ENCODE peak calls at places on chromosomes 11 and 22, in six cellular contexts. S, F, J, H, M and I are unnamed samples.

GRCh38 chr11:114008331-114008730 is 33.4 kb downstream of the HTR3A start:
- DNase-seq in J (no peak), S (no peak), F (no peak), H (no peak), M (no peak), I (no peak)

GRCh38 chr11:19725379-19726079 is 12.9 kb downstream of the NAV2 start:
- DNase-seq in M (no peak), S (no peak), J (no peak), H (no peak), F (no peak), I (no peak)

GRCh38 chr11:66343176-66343575 is 1.7 kb downstream of the BRMS1 start:
- DNase-seq in S (no peak), H (no peak), J (no peak), M (no peak), F (no peak), I (no peak)

GRCh38 chr11:76339217-76339616 is 41.7 kb downstream of the THAP12 start:
- DNase-seq in H (no peak), S (no peak), F (no peak), J (no peak), M (no peak), I (no peak)

GRCh38 chr11:78210000-78210608 is 21.4 kb downstream of the USP35 start:
- DNase-seq in F (no peak), J (no peak), S (no peak), M (no peak), H (no peak), I (no peak)

GRCh38 chr11:108025387-108026080 is 16.8 kb downstream of the CUL5 start:
- DNase-seq in M (no peak), F (no peak), H (no peak), S (no peak), J (peak; percentile 53), I (no peak)

GRCh38 chr11:131504199-131504949 is 134.0 kb downstream of the NTM start:
- DNase-seq in M (peak; percentile 46), J (no peak), F (no peak), H (no peak), S (no peak), I (peak; percentile 84)

GRCh38 chr11:134683860-134684259 is 271.8 kb upstream of the B3GAT1 start:
- DNase-seq in J (no peak), H (no peak), M (no peak), S (no peak), F (no peak), I (no peak)

GRCh38 chr11:75534291-75535038 is 8.7 kb upstream of the GDPD5 start:
- DNase-seq in F (peak; percentile 97), J (no peak), H (no peak), M (no peak), S (peak; percentile 33), I (no peak)

GRCh38 chr11:87529486-87529885 is 491.8 kb downstream of the TMEM135 start:
- DNase-seq in F (no peak), S (no peak), H (no peak), J (no peak), M (no peak), I (no peak)

GRCh38 chr11:47155914-47156313 is 20.8 kb downstream of the ARFGAP2 start:
- DNase-seq in F (no peak), M (no peak), H (no peak), S (no peak), J (no peak), I (no peak)

GRCh38 chr22:27913162-27913741 is 5.8 kb downstream of the PITPNB start:
- DNase-seq in M (no peak), F (peak; percentile 80), S (no peak), H (no peak), J (no peak), I (no peak)

GRCh38 chr11:3124821-3125220 is 40.3 kb downstream of the OSBPL5 start:
- DNase-seq in H (no peak), F (no peak), J (no peak), M (no peak), S (no peak), I (no peak)

GRCh38 chr22:43262990-43263644 is 76.2 kb upstream of the TTLL12 start:
- DNase-seq in F (peak; percentile 50), M (no peak), J (peak; percentile 12), S (no peak), H (peak; percentile 85), I (no peak)

GRCh38 chr11:11349051-11349450 is 4.0 kb downstream of the CSNK2A3 start:
- DNase-seq in M (no peak), S (no peak), H (no peak), F (no peak), J (no peak), I (no peak)

GRCh38 chr11:27459191-27459590 is 13.4 kb downstream of the LGR4 start:
- DNase-seq in M (no peak), S (no peak), F (no peak), J (no peak), H (no peak), I (no peak)

GRCh38 chr11:13320688-13321087 is 43.1 kb downstream of the BMAL1 start:
- DNase-seq in M (no peak), S (no peak), H (no peak), F (no peak), J (no peak), I (no peak)

GRCh38 chr11:88402192-88402715 is 64.7 kb upstream of the CTSC start:
- DNase-seq in S (no peak), F (no peak), J (peak; percentile 17), H (no peak), M (no peak), I (no peak)

GRCh38 chr11:13767461-13767860 is 99.0 kb downstream of the FAR1 start:
- DNase-seq in J (no peak), F (peak; percentile 33), M (no peak), S (no peak), H (no peak), I (no peak)

GRCh38 chr22:39502789-39503464 is 837 bp downstream of the MIEF1 start:
- DNase-seq in M (no peak), S (no peak), J (no peak), H (no peak), F (no peak), I (no peak)

GRCh38 chr11:2313051-2313951 is 11.5 kb downstream of the TSPAN32 start:
- DNase-seq in M (no peak), J (no peak), H (no peak), F (peak; percentile 37), S (no peak), I (no peak)

GRCh38 chr22:29702931-29703594 is 16.7 kb upstream of the CABP7 start:
- DNase-seq in H (no peak), S (no peak), M (no peak), J (no peak), F (no peak), I (no peak)

GRCh38 chr22:38257650-38258246 is 15.1 kb downstream of the TMEM184B start:
- DNase-seq in F (no peak), M (no peak), J (no peak), H (no peak), S (no peak), I (no peak)

GRCh38 chr22:38260760-38261477 is 11.9 kb downstream of the TMEM184B start:
- DNase-seq in M (no peak), S (no peak), F (no peak), H (peak; percentile 61), J (no peak), I (no peak)

GRCh38 chr22:38257170-38257569 is 15.6 kb downstream of the TMEM184B start:
- DNase-seq in M (no peak), F (no peak), J (no peak), S (no peak), H (no peak), I (no peak)

GRCh38 chr22:38259370-38259769 is 13.4 kb downstream of the TMEM184B start:
- DNase-seq in M (no peak), J (no peak), S (no peak), H (no peak), F (no peak), I (no peak)

DNA sequence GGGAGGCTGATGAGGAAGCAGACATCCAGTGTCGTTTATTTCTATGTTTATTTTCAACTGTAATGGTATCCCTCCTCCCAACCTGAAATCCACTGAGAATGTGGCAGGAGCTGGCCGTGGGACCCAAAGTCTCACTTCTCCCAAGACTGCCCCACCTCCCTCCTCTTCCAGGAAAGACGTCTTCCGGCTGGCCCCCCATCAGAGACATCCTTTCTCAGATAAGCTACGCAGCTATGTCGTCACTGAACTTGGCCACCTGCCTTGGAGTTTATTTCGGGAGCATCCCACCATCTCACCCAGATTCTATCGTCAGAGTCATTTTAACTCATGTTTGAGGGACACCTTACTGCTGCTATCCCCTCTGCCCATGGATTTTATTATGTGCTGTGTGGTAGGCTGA is 13.9 kb downstream of the TMEM184B start:
- DNase-seq in J (no peak), F (peak; percentile 53), S (no peak), M (no peak), H (no peak), I (no peak)
- TF ChIP-seq ZNF274 in J (no peak), F (no peak), S (no peak), M (no peak), H (no peak), I (no peak)

GRCh38 chr22:20569059-20570058 is 61.9 kb downstream of the MED15 start:
- DNase-seq in M (no peak), F (no peak), J (peak; percentile 33), S (peak; percentile 78), H (no peak), I (no peak)

GRCh38 chr22:20571531-20572007 is 64.2 kb downstream of the MED15 start:
- DNase-seq in J (no peak), F (peak; percentile 91), S (no peak), H (peak; percentile 16), M (no peak), I (no peak)

GRCh38 chr22:20573176-20573829 is 65.9 kb downstream of the MED15 start:
- DNase-seq in J (no peak), F (no peak), S (no peak), H (no peak), M (no peak), I (no peak)

GRCh38 chr22:20572132-20572802 is 64.9 kb downstream of the MED15 start:
- DNase-seq in S (no peak), F (no peak), J (no peak), M (no peak), H (no peak), I (no peak)

GRCh38 chr22:20571078-20571503 is 63.7 kb downstream of the MED15 start:
- DNase-seq in M (no peak), J (no peak), F (no peak), H (no peak), S (no peak), I (no peak)
- H3K4me1 ChIP-seq in M (no peaks in the 10 kb centered on the region), J (peaks cover 14% of the 10 kb centered on the region), F (peaks cover 5% of the 10 kb centered on the region), H (no peaks in the 10 kb centered on the region), S (peaks cover 54% of the 10 kb centered on the region), I (no peaks in the 10 kb centered on the region)

DNA sequence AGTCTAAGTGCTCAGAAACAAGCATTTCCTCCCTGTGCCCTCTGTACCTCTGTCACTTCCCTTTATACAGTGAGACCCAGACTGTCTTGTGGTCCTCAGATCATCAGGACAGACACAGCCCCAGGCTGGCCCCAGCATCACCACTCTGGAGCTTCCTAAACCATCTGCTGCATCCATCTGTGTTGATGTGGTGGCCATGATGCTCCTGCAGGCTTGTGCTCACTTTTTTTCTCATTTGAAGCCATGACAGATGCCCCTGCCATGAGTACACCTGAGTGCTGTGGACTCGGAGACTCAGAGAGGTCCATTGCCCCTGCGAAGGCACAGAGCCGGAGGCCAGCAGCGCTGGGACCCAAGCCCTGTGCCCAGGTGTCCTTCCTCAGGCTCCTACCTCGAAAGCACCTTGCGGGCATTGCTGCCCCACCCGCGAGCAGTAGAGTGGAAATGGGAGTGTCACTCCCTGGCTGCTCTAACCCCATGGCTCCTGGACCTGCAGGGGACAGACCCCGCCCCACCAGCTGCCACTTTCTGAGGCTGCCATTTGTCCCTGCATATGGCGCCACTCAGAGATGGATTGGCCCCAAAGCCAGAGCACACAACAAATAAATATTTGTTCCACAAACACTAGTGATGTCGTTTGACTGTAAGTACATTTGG is 593.5 kb downstream of the TBC1D22A start:
- DNase-seq in M (no peak), S (no peak), H (no peak), J (no peak), F (no peak), I (no peak)
- H3K9me3 ChIP-seq in M (peaks cover 76% of the 10 kb centered on the region), S (no peaks in the 10 kb centered on the region), H (no peaks in the 10 kb centered on the region), J (no peaks in the 10 kb centered on the region), F (no peaks in the 10 kb centered on the region), I (peaks cover 12% of the 10 kb centered on the region)

GRCh38 chr22:40853961-40854360 is 2.5 kb downstream of the ST13 start:
- DNase-seq in M (no peak), J (no peak), H (no peak), F (peak; percentile 39), S (no peak), I (no peak)
- TF ChIP-seq ZNF274 in M (no peak), J (no peak), H (no peak), F (no peak), S (no peak), I (no peak)